ENCODE peak calls at places on chromosomes 7 and 10, in four cellular contexts. One of them, this sample, is unnamed.

GRCh38 chr7:45108863-45109262 is 2.6 kb downstream of the TBRG4 start:
- DNase-seq in aorta: no peak
- DNase-seq in sigmoid colon: peak; percentile 43
- DNase-seq in breast epithelium: no peak
- DNase-seq in this sample: no peak

GRCh38 chr10:130218181-130218641 is 82.0 kb downstream of the GLRX3 start:
- DNase-seq in aorta: no peak
- DNase-seq in sigmoid colon: peak; percentile 49
- DNase-seq in breast epithelium: peak; percentile 17
- DNase-seq in this sample: peak; percentile 31

GRCh38 chr10:102422586-102423129 is 2.0 kb downstream of the FBXL15 start:
- DNase-seq in aorta: peak; percentile 93
- DNase-seq in sigmoid colon: peak; percentile 91
- DNase-seq in breast epithelium: peak; percentile 81
- DNase-seq in this sample: peak; percentile 56

GRCh38 chr10:133143200-133143533 is 16.9 kb upstream of the KNDC1 start:
- DNase-seq in aorta: peak; percentile 56
- DNase-seq in sigmoid colon: peak; percentile 56
- DNase-seq in breast epithelium: no peak
- DNase-seq in this sample: no peak

GRCh38 chr10:52019656-52020055 is 294.4 kb upstream of the DKK1 start:
- DNase-seq in aorta: no peak
- DNase-seq in sigmoid colon: no peak
- DNase-seq in breast epithelium: no peak
- DNase-seq in this sample: no peak

GRCh38 chr10:10613654-10614244 is 403.9 kb upstream of the CELF2 start:
- DNase-seq in aorta: no peak
- DNase-seq in sigmoid colon: no peak
- DNase-seq in breast epithelium: no peak
- DNase-seq in this sample: no peak

GRCh38 chr10:79239275-79239779 is 107.9 kb upstream of the PPIF start:
- DNase-seq in aorta: no peak
- DNase-seq in sigmoid colon: peak; percentile 89
- DNase-seq in breast epithelium: no peak
- DNase-seq in this sample: peak; percentile 92

GRCh38 chr7:74476546-74477095 is 22.9 kb downstream of the GTF2IRD1 start:
- DNase-seq in aorta: no peak
- DNase-seq in sigmoid colon: no peak
- DNase-seq in breast epithelium: no peak
- DNase-seq in this sample: no peak

GRCh38 chr10:35378547-35379210 is 42.4 kb downstream of the CCNY start:
- DNase-seq in aorta: no peak
- DNase-seq in sigmoid colon: no peak
- DNase-seq in breast epithelium: no peak
- DNase-seq in this sample: no peak

GRCh38 chr7:1892011-1892965 is 222.2 kb downstream of the ELFN1 start:
- DNase-seq in aorta: no peak
- DNase-seq in sigmoid colon: no peak
- DNase-seq in breast epithelium: no peak
- DNase-seq in this sample: no peak

GRCh38 chr7:66140924-66141323 is 26.3 kb downstream of the CRCP start:
- DNase-seq in aorta: no peak
- DNase-seq in sigmoid colon: peak; percentile 92
- DNase-seq in breast epithelium: peak; percentile 65
- DNase-seq in this sample: peak; percentile 34

GRCh38 chr7:82050134-82050533 is 280.3 kb upstream of the HGF start:
- DNase-seq in aorta: no peak
- DNase-seq in sigmoid colon: no peak
- DNase-seq in breast epithelium: no peak
- DNase-seq in this sample: peak; percentile 54

GRCh38 chr10:118800920-118801319 is 46.1 kb upstream of the CACUL1 start:
- DNase-seq in aorta: no peak
- DNase-seq in sigmoid colon: no peak
- DNase-seq in breast epithelium: no peak
- DNase-seq in this sample: no peak

GRCh38 chr10:14225374-14225773 is 105.3 kb downstream of the FRMD4A start:
- DNase-seq in aorta: no peak
- DNase-seq in sigmoid colon: no peak
- DNase-seq in breast epithelium: no peak
- DNase-seq in this sample: no peak

GRCh38 chr7:143223784-143224183 is 1.9 kb downstream of the TAS2R40 start:
- DNase-seq in aorta: no peak
- DNase-seq in sigmoid colon: no peak
- DNase-seq in breast epithelium: no peak
- DNase-seq in this sample: no peak

GRCh38 chr7:150665882-150666281 is 19.6 kb upstream of the GIMAP2 start:
- DNase-seq in aorta: no peak
- DNase-seq in sigmoid colon: no peak
- DNase-seq in breast epithelium: no peak
- DNase-seq in this sample: no peak

GRCh38 chr7:116353614-116354013 is 143.3 kb downstream of the TES start:
- DNase-seq in aorta: peak; percentile 78
- DNase-seq in sigmoid colon: peak; percentile 86
- DNase-seq in breast epithelium: no peak
- DNase-seq in this sample: no peak

GRCh38 chr7:142063551-142064442 is 47.7 kb upstream of the MGAM2 start:
- DNase-seq in aorta: no peak
- DNase-seq in sigmoid colon: no peak
- DNase-seq in breast epithelium: no peak
- DNase-seq in this sample: no peak

GRCh38 chr10:121024905-121025584 is 173.9 kb downstream of the WDR11 start:
- DNase-seq in aorta: no peak
- DNase-seq in sigmoid colon: peak; percentile 76
- DNase-seq in breast epithelium: no peak
- DNase-seq in this sample: no peak

GRCh38 chr7:149692557-149692982 is 80.8 kb downstream of the ZNF467 start:
- DNase-seq in aorta: no peak
- DNase-seq in sigmoid colon: no peak
- DNase-seq in breast epithelium: no peak
- DNase-seq in this sample: no peak

GRCh38 chr10:62333988-62334682 is 40.0 kb upstream of the ZNF365 start:
- DNase-seq in aorta: no peak
- DNase-seq in sigmoid colon: no peak
- DNase-seq in breast epithelium: no peak
- DNase-seq in this sample: no peak

GRCh38 chr7:36032362-36032818 is 120.7 kb upstream of the EEPD1 start:
- DNase-seq in aorta: no peak
- DNase-seq in sigmoid colon: no peak
- DNase-seq in breast epithelium: peak; percentile 58
- DNase-seq in this sample: no peak

DNA sequence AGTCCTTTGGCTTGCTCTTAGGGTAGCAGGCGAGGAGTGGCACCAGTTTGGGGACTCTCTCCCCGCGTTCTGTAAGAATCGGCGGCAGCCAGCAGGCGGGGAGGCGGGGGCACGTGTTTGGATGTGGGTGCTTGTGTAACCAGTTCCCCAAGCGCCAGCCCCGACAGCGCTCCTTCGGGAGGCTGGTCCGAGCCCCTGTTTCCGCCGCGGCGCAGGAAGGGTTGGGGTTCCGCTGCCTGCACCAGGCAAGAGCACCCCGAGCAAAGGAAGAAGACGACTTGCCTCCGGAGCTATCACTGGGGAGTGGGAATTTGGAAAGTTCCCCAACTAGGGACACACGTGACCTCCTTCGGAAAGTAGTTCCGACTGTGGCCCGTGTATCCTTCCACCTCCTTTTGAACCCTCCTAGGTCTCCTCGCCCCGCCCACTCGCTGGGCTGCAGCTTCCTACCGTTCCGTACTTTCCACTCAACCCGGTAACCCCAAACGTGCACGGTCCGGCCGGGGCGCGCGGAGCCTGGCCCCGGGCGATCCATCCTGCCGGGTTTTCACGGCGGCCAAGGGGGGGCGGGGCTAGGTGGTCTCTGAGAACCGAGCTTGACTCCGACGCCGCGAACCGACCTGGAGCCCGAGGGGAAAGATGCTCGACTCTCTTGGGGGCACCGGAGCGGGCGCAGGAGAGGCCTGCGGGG is 1.2 kb downstream of the KLLN start:
- DNase-seq in aorta: peak; percentile 98
- DNase-seq in sigmoid colon: peak; percentile 99
- DNase-seq in breast epithelium: peak; percentile 94
- DNase-seq in this sample: peak; percentile 84
- H3K27ac ChIP-seq in aorta: peak overlapping the region; percentile 91
- H3K27ac ChIP-seq in sigmoid colon: peak overlapping the region; percentile 99
- H3K27ac ChIP-seq in breast epithelium: peak overlapping the region; percentile 98
- H3K27ac ChIP-seq in this sample: no peak overlapping the region

GRCh38 chr10:95447733-95448132 is 113.4 kb downstream of the SORBS1 start:
- DNase-seq in aorta: no peak
- DNase-seq in sigmoid colon: no peak
- DNase-seq in breast epithelium: no peak
- DNase-seq in this sample: no peak
- H3K27ac ChIP-seq in aorta: peak overlapping the region; percentile 53
- H3K27ac ChIP-seq in sigmoid colon: peak overlapping the region; percentile 98
- H3K27ac ChIP-seq in breast epithelium: peak overlapping the region; percentile 56
- H3K27ac ChIP-seq in this sample: no peak overlapping the region

GRCh38 chr7:129952653-129953560 is at the start of gene UBE2H:
- DNase-seq in aorta: peak; percentile 97
- DNase-seq in sigmoid colon: peak; percentile 96
- DNase-seq in breast epithelium: peak; percentile 89
- DNase-seq in this sample: peak; percentile 90

GRCh38 chr7:129952164-129952652 is 552 bp downstream of the UBE2H start:
- DNase-seq in aorta: peak; percentile 75
- DNase-seq in sigmoid colon: peak; percentile 71
- DNase-seq in breast epithelium: peak; percentile 58
- DNase-seq in this sample: peak; percentile 47

GRCh38 chr7:129959480-129960332 is 6.9 kb upstream of the UBE2H start:
- DNase-seq in aorta: peak; percentile 40
- DNase-seq in sigmoid colon: peak; percentile 13
- DNase-seq in breast epithelium: no peak
- DNase-seq in this sample: no peak

GRCh38 chr7:129958643-129959479 is 6.1 kb upstream of the UBE2H start:
- DNase-seq in aorta: peak; percentile 74
- DNase-seq in sigmoid colon: peak; percentile 59
- DNase-seq in breast epithelium: no peak
- DNase-seq in this sample: peak; percentile 78

GRCh38 chr7:129955993-129956543 is 3.3 kb upstream of the UBE2H start:
- DNase-seq in aorta: no peak
- DNase-seq in sigmoid colon: peak; percentile 12
- DNase-seq in breast epithelium: no peak
- DNase-seq in this sample: no peak
- H3K27ac ChIP-seq in aorta: no peak overlapping the region
- H3K27ac ChIP-seq in sigmoid colon: no peak overlapping the region
- H3K27ac ChIP-seq in breast epithelium: no peak overlapping the region
- H3K27ac ChIP-seq in this sample: no peak overlapping the region

GRCh38 chr10:49280001-49280408 is 19.0 kb upstream of the C10orf71 start:
- DNase-seq in aorta: no peak
- DNase-seq in sigmoid colon: peak; percentile 59
- DNase-seq in breast epithelium: no peak
- DNase-seq in this sample: no peak

GRCh38 chr10:49277973-49278372 is 21.0 kb upstream of the C10orf71 start:
- DNase-seq in aorta: no peak
- DNase-seq in sigmoid colon: no peak
- DNase-seq in breast epithelium: no peak
- DNase-seq in this sample: no peak

GRCh38 chr10:49278497-49278902 is 20.5 kb upstream of the C10orf71 start:
- DNase-seq in aorta: no peak
- DNase-seq in sigmoid colon: no peak
- DNase-seq in breast epithelium: no peak
- DNase-seq in this sample: no peak

GRCh38 chr10:49281461-49281860 is 17.5 kb upstream of the C10orf71 start:
- DNase-seq in aorta: no peak
- DNase-seq in sigmoid colon: peak; percentile 30
- DNase-seq in breast epithelium: no peak
- DNase-seq in this sample: no peak

DNA sequence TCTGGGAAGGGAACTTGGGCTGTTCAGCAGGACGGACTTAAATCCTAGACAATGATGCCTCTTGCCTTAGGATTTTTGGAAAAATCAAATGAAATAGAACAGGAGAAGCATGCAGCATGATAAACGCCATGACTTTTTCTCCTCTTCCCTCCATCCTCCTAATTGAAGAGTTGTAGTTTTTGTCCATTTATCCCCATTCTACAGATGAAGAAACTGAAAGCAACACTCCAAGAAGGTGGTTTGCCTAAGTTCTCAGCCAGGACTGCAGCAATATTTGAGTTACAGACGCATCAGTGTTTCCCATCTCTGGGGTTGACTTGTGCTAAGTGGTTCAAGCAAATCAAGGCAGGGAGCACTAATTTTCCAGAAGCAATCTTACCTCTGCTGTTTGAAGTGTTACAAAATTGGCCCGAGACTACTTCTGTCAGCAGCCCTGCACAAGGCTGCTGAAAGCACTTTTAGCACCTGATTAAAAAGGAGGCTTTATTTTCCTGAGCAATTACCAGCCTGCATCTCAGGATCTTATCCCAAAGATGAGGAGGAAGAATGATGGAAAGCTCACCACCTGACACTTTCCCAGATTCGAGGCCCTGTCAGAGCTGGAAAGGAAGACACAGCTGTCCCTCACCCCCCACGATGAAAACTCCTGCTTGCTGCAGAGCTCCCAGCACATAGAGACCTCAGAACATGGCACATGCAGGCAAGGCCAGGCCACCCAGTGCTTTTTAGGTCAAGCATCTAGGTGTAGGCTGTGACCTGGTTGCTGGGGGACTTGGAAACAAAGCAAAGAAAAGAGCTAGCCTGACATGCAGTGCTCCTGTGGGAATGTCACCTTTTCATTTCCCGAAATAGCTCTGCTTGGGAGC is 19.7 kb upstream of the C10orf71 start:
- DNase-seq in aorta: no peak
- DNase-seq in sigmoid colon: peak; percentile 35
- DNase-seq in breast epithelium: no peak
- DNase-seq in this sample: no peak
- H3K27ac ChIP-seq in aorta: no peak overlapping the region
- H3K27ac ChIP-seq in sigmoid colon: no peak overlapping the region
- H3K27ac ChIP-seq in breast epithelium: no peak overlapping the region
- H3K27ac ChIP-seq in this sample: no peak overlapping the region

This sample was measured in SJSA1.